ENCODE peak calls at places on chromosomes 13 and 19, in four cellular contexts. P is fibroblast of pulmonary artery, U is AG10803, Y is BJ. J is an unnamed sample.

GRCh38 chr19:10887616-10888367 is 16.4 kb downstream of the CARM1 start:
- DNase-seq in P (no peak), Y (no peak), U (no peak), J (no peak)

GRCh38 chr13:95235199-95235726 is 66.0 kb downstream of the ABCC4 start:
- DNase-seq in Y (no peak), P (no peak), U (no peak), J (no peak)

GRCh38 chr19:35644987-35645679 is 3.0 kb upstream of the COX6B1 start:
- DNase-seq in U (peak), Y (no peak), P (peak), J (no peak)

GRCh38 chr13:109182777-109183465 is 553.5 kb downstream of the MYO16 start:
- DNase-seq in Y (no peak), U (peak), P (no peak), J (no peak)

GRCh38 chr19:30693179-30693578 is 321.0 kb downstream of the ZNF536 start:
- DNase-seq in P (no peak), Y (no peak), U (peak), J (no peak)

GRCh38 chr19:49997709-49998108 is 27.5 kb downstream of the VRK3 start:
- DNase-seq in U (peak), P (peak), Y (no peak), J (no peak)

GRCh38 chr13:74978596-74978995 is 503.4 kb downstream of the TBC1D4 start:
- DNase-seq in Y (no peak), U (no peak), P (no peak), J (no peak)

GRCh38 chr13:26534036-26534726 is 23.3 kb upstream of the WASF3 start:
- DNase-seq in P (no peak), Y (no peak), U (no peak), J (no peak)

GRCh38 chr19:17302391-17303166 is 646 bp downstream of the ABHD8 start:
- DNase-seq in Y (no peak), P (no peak), U (no peak), J (no peak)
- H3K4me3 ChIP-seq in Y (peak), P (peak), U (peak), J (peak)

GRCh38 chr19:3556423-3556977 is 886 bp downstream of the MFSD12 start:
- DNase-seq in U (no peak), Y (no peak), P (no peak), J (no peak)

GRCh38 chr19:3551808-3552095 is 5.6 kb downstream of the MFSD12 start:
- DNase-seq in U (no peak), P (no peak), Y (no peak), J (no peak)

GRCh38 chr19:3555653-3556422 is 1.5 kb downstream of the MFSD12 start:
- DNase-seq in Y (no peak), P (no peak), U (no peak), J (no peak)

GRCh38 chr19:3556978-3557460 is 367 bp downstream of the MFSD12 start:
- DNase-seq in U (no peak), Y (no peak), P (no peak), J (no peak)

GRCh38 chr19:3554254-3555083 is 2.9 kb downstream of the MFSD12 start:
- DNase-seq in U (no peak), Y (no peak), P (no peak), J (no peak)
- H3K4me3 ChIP-seq in U (no peak), Y (no peak), P (no peak), J (no peak)

GRCh38 chr13:98476538-98476966 is 100.4 kb downstream of the STK24 start:
- DNase-seq in Y (peak), P (peak), U (peak), J (peak)
- H3K4me3 ChIP-seq in Y (no peak), P (no peak), U (no peak), J (no peak)

GRCh38 chr19:13010992-13011652 is 15.8 kb downstream of the NFIX start:
- DNase-seq in U (no peak), P (no peak), Y (no peak), J (no peak)

GRCh38 chr19:13012390-13012689 is 17.1 kb downstream of the NFIX start:
- DNase-seq in P (no peak), U (no peak), Y (no peak), J (no peak)

GRCh38 chr19:13008926-13009787 is 13.9 kb downstream of the NFIX start:
- DNase-seq in U (peak), P (no peak), Y (no peak), J (no peak)

GRCh38 chr19:13011653-13012389 is 16.5 kb downstream of the NFIX start:
- DNase-seq in Y (no peak), U (no peak), P (no peak), J (no peak)

GRCh38 chr19:13010038-13010991 is 15.0 kb downstream of the NFIX start:
- DNase-seq in Y (no peak), U (no peak), P (peak), J (no peak)
- H3K4me3 ChIP-seq in Y (no peak), U (no peak), P (no peak), J (no peak)

GRCh38 chr19:2639999-2640398 is 62.5 kb downstream of the GNG7 start:
- DNase-seq in Y (no peak), U (no peak), P (no peak), J (no peak)
- H3K4me3 ChIP-seq in Y (no peak), U (no peak), P (no peak), J (no peak)

DNA sequence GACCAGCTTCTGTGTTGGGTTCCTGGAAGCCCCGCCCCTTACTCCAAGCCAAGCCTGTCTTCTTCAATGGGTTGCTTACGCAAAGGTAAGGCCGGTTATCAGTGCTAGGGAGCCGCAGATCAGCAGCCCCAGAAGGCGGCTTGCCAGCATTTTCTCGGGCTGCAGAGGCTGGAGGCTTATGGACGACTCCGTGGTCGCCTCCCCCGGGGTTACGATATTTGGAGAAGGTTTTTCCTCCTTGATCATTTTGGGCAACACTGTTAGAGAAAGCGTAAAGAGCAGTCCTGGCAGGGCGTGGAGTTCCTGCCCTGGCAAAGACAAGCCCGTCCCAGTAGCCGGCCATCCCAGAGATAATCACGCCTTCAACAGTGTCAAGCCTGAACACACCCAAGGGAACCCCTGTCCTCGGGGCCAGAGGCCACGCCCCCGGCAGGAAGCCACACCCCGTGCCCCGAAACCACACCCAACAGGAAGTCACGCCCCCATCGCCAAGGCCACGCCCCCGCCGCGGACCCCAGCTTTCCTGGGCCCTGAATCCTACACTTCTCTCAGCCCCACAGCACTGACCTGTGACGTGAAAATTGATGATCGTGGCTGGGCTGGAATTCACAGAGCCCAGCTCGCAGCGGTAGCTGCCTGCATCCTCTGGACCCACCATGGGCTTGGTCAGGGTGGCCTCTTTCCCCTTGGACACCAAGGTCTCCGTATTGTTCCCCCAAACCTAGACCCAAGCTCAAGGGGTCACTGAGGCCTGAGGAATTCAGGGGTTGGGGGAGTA is 1.0 kb upstream of the RASIP1 start:
- DNase-seq in Y (no peak), P (no peak), U (no peak), J (no peak)
- H3K4me3 ChIP-seq in Y (no peak), P (no peak), U (no peak), J (no peak)